ENCODE peak calls at places on chromosomes 16 and 17, in nine cellular contexts. V, A, S, Y, X, M, P, J and B are unnamed samples.
A peak's percentile ranks its signal among the peaks of the same experiment; 100 is the strongest.

GRCh38 chr16:84726079-84726669 is 26.4 kb downstream of the USP10 start:
- DNase-seq in V (peak; percentile 85), A (peak; percentile 90), S (peak; percentile 95), Y (peak; percentile 92), X (peak; percentile 93), M (peak; percentile 98), P (peak; percentile 97), J (peak; percentile 95), B (peak; percentile 92)

GRCh38 chr16:12546918-12547607 is 256.6 kb downstream of the CPPED1 start:
- DNase-seq in V (no peak), A (no peak), S (no peak), Y (no peak), X (no peak), M (no peak), P (no peak), J (no peak), B (no peak)

GRCh38 chr17:39688945-39689344 is 1.1 kb upstream of the PGAP3 start:
- DNase-seq in V (no peak), A (no peak), S (peak; percentile 78), Y (no peak), X (no peak), M (no peak), P (no peak), J (no peak), B (no peak)

GRCh38 chr17:16988749-16989229 is 16.9 kb upstream of the TNFRSF13B start:
- DNase-seq in V (no peak), A (no peak), S (no peak), Y (no peak), X (no peak), M (no peak), P (no peak), J (peak; percentile 60), B (no peak)

GRCh38 chr17:72587773-72588511 is 467.1 kb downstream of the SOX9 start:
- DNase-seq in V (no peak), A (peak; percentile 75), S (no peak), Y (no peak), X (no peak), M (no peak), P (no peak), J (no peak), B (no peak)

GRCh38 chr17:32755045-32755805 is 121.7 kb downstream of the MYO1D start:
- DNase-seq in V (no peak), A (peak; percentile 57), S (peak; percentile 53), Y (no peak), X (no peak), M (no peak), P (no peak), J (no peak), B (no peak)

GRCh38 chr17:18381953-18382245 is 4.3 kb downstream of the EVPLL start:
- DNase-seq in V (no peak), A (no peak), S (no peak), Y (no peak), X (no peak), M (no peak), P (no peak), J (peak; percentile 21), B (no peak)

GRCh38 chr16:77675464-77676324 is 46.6 kb upstream of the NUDT7 start:
- DNase-seq in V (peak; percentile 34), A (peak; percentile 44), S (peak; percentile 86), Y (peak; percentile 25), X (peak; percentile 67), M (peak; percentile 92), P (peak; percentile 95), J (peak; percentile 78), B (peak; percentile 74)

GRCh38 chr17:57672205-57672632 is 72.9 kb downstream of the CCDC182 start:
- DNase-seq in V (peak; percentile 19), A (no peak), S (no peak), Y (no peak), X (no peak), M (no peak), P (peak; percentile 60), J (no peak), B (peak; percentile 34)

GRCh38 chr17:74427763-74428153 is 4.1 kb upstream of the GPRC5C start:
- DNase-seq in V (no peak), A (no peak), S (no peak), Y (no peak), X (no peak), M (no peak), P (no peak), J (no peak), B (no peak)

GRCh38 chr16:86949116-86949515 is 368.1 kb downstream of the C16orf95 start:
- DNase-seq in V (no peak), A (no peak), S (no peak), Y (no peak), X (peak; percentile 25), M (no peak), P (no peak), J (no peak), B (no peak)

GRCh38 chr16:56279132-56279531 is 87.8 kb downstream of the GNAO1 start:
- DNase-seq in V (peak; percentile 45), A (peak; percentile 72), S (no peak), Y (no peak), X (no peak), M (no peak), P (no peak), J (no peak), B (peak; percentile 42)

GRCh38 chr17:55432358-55433028 is 10.9 kb upstream of the MMD start:
- DNase-seq in V (no peak), A (peak; percentile 71), S (no peak), Y (no peak), X (no peak), M (no peak), P (no peak), J (no peak), B (no peak)

GRCh38 chr17:41777579-41778188 is 8.8 kb downstream of the JUP start:
- DNase-seq in V (no peak), A (peak; percentile 58), S (no peak), Y (peak; percentile 68), X (peak; percentile 78), M (peak; percentile 64), P (no peak), J (peak; percentile 87), B (no peak)

GRCh38 chr17:13735444-13735843 is 133.7 kb upstream of the HS3ST3A1 start:
- DNase-seq in V (no peak), A (no peak), S (peak; percentile 61), Y (no peak), X (no peak), M (no peak), P (no peak), J (no peak), B (no peak)

GRCh38 chr16:9077001-9077809 is 14.2 kb upstream of the HAPSTR1 start:
- DNase-seq in V (no peak), A (peak; percentile 78), S (no peak), Y (no peak), X (no peak), M (no peak), P (no peak), J (no peak), B (no peak)

GRCh38 chr16:30186782-30187555 is 3.6 kb downstream of the CORO1A start:
- DNase-seq in V (peak; percentile 88), A (no peak), S (peak; percentile 85), Y (peak; percentile 78), X (peak; percentile 75), M (peak; percentile 70), P (no peak), J (peak; percentile 81), B (peak; percentile 75)

GRCh38 chr17:38851434-38851833 is 2.1 kb downstream of the RPL23 start:
- DNase-seq in V (no peak), A (no peak), S (no peak), Y (no peak), X (no peak), M (no peak), P (no peak), J (no peak), B (no peak)

GRCh38 chr16:85369741-85370528 is 243.2 kb upstream of the GSE1 start:
- DNase-seq in V (no peak), A (no peak), S (peak; percentile 79), Y (peak; percentile 59), X (peak; percentile 75), M (peak; percentile 70), P (no peak), J (peak; percentile 86), B (peak; percentile 85)

DNA sequence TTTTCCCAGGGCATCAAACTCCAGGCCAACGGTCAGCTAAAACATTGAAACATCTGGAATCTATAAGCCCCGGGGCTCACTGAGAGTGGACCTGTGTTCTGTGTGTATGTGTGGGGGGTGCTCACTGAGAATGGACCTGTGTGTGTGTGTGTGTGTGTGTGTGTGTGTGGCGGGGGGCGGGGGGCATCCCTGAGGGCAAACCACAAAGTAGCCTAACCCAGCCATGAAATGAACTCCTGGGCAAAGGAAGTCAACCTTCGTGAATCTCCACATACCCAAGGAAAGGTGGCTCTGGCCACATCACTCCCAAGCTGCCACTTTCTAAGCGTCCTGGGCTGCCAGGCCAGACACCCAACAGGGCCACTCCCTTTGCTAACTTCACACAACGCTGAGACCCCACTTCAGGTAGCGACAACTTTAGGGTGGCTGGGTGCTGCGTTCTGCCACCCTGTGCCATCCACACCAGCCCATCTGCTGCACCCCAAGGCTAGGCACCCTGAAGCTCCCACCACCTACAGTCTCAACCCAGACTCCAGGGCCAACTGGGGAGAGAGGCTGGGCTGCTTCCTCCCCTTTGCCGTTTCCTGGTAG is 1.6 kb downstream of the MAFG start:
- DNase-seq in V (no peak), A (no peak), S (no peak), Y (no peak), X (no peak), M (no peak), P (no peak), J (no peak), B (no peak)
- H3K4me1 ChIP-seq in V (peaks cover 35% of the 10 kb centered on the region), A (peaks cover 44% of the 10 kb centered on the region), S (peaks cover 26% of the 10 kb centered on the region), Y (peaks cover 47% of the 10 kb centered on the region), X (no peaks in the 10 kb centered on the region), M (peaks cover 41% of the 10 kb centered on the region), P (peaks cover 70% of the 10 kb centered on the region), J (peaks cover 66% of the 10 kb centered on the region), B (peaks cover 11% of the 10 kb centered on the region)

GRCh38 chr17:79789943-79790804 is 6.7 kb downstream of the CBX8 start:
- DNase-seq in V (no peak), A (no peak), S (peak; percentile 81), Y (peak; percentile 55), X (peak; percentile 65), M (no peak), P (no peak), J (no peak), B (no peak)
- H3K4me3 ChIP-seq in V (no peak overlapping the region), A (no peak overlapping the region), S (peak overlapping the region; percentile 68), Y (no peak overlapping the region), X (no peak overlapping the region), M (peak overlapping the region; percentile 19), P (peak overlapping the region; percentile 21), J (no peak overlapping the region), B (no peak overlapping the region)

GRCh38 chr16:4157376-4157825 is 41.2 kb upstream of the ADCY9 start:
- DNase-seq in V (no peak), A (no peak), S (no peak), Y (no peak), X (no peak), M (no peak), P (no peak), J (no peak), B (no peak)
- H3K36me3 ChIP-seq in V (no peaks in the 10 kb centered on the region), A (no peaks in the 10 kb centered on the region), S (no peaks in the 10 kb centered on the region), Y (no peaks in the 10 kb centered on the region), X (no peaks in the 10 kb centered on the region), M (no peaks in the 10 kb centered on the region), P (no peaks in the 10 kb centered on the region), J (no peaks in the 10 kb centered on the region), B (no peaks in the 10 kb centered on the region)

DNA sequence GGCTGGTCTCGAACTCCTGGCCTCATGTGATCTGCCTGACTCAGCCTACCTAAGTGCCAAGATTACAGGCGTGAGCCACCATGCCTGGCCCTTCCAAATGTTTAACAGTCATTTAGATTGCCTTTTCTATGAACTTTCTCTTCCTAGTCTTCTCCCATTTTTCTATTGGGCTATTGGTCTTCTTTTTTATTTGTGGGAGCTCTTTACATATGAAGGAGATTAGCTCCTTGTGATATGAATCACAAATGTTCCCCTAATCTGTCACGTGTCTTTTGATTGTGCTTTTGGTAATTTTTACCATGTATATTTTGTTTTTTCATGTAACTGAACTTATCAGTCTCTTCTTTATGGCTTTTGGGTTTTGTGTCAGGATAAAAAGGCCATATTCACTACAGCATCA is 11.9 kb downstream of the ADCY7 start:
- DNase-seq in V (no peak), A (no peak), S (no peak), Y (no peak), X (no peak), M (no peak), P (no peak), J (no peak), B (no peak)
- H3K4me1 ChIP-seq in V (peaks cover 97% of the 10 kb centered on the region), A (no peaks in the 10 kb centered on the region), S (peaks cover 11% of the 10 kb centered on the region), Y (peaks cover 7% of the 10 kb centered on the region), X (no peaks in the 10 kb centered on the region), M (peaks cover 15% of the 10 kb centered on the region), P (peaks cover 24% of the 10 kb centered on the region), J (no peaks in the 10 kb centered on the region), B (no peaks in the 10 kb centered on the region)